ENCODE peak calls at places on chromosome 2, in seven cellular contexts. One of them, this sample, is unnamed.

GRCh38 chr2:60560734-60561649 is 7.5 kb upstream of the BCL11A start:
- DNase-seq in SK-MEL-5: peak
- DNase-seq in H1: no peak
- DNase-seq in activated CD4-positive, alpha-beta T cell treated with anti-CD3 and anti-CD28 coated beads, Interleukin-2, amount 50 U/mL, for 4 hours: no peak
- DNase-seq in GM12891: no peak
- DNase-seq in non-pigmented ciliary epithelial cell: no peak
- DNase-seq in NCI-H1105: no peak
- DNase-seq in this sample: peak

GRCh38 chr2:37566517-37566961 is 104.9 kb downstream of the CDC42EP3 start:
- DNase-seq in NCI-H1105: no peak
- DNase-seq in activated CD4-positive, alpha-beta T cell treated with anti-CD3 and anti-CD28 coated beads, Interleukin-2, amount 50 U/mL, for 4 hours: no peak
- DNase-seq in H1: no peak
- DNase-seq in non-pigmented ciliary epithelial cell: no peak
- DNase-seq in GM12891: no peak
- DNase-seq in SK-MEL-5: peak
- DNase-seq in this sample: no peak

GRCh38 chr2:120884406-120885290 is 149.0 kb downstream of the GLI2 start:
- DNase-seq in SK-MEL-5: no peak
- DNase-seq in GM12891: no peak
- DNase-seq in H1: no peak
- DNase-seq in activated CD4-positive, alpha-beta T cell treated with anti-CD3 and anti-CD28 coated beads, Interleukin-2, amount 50 U/mL, for 4 hours: no peak
- DNase-seq in non-pigmented ciliary epithelial cell: no peak
- DNase-seq in NCI-H1105: no peak
- DNase-seq in this sample: no peak

GRCh38 chr2:18094277-18094676 is 215.8 kb downstream of the KCNS3 start:
- DNase-seq in non-pigmented ciliary epithelial cell: no peak
- DNase-seq in activated CD4-positive, alpha-beta T cell treated with anti-CD3 and anti-CD28 coated beads, Interleukin-2, amount 50 U/mL, for 4 hours: no peak
- DNase-seq in NCI-H1105: no peak
- DNase-seq in H1: no peak
- DNase-seq in GM12891: no peak
- DNase-seq in SK-MEL-5: no peak
- DNase-seq in this sample: no peak

GRCh38 chr2:170106441-170106840 is 71.5 kb upstream of the MYO3B start:
- DNase-seq in GM12891: no peak
- DNase-seq in NCI-H1105: no peak
- DNase-seq in non-pigmented ciliary epithelial cell: no peak
- DNase-seq in H1: no peak
- DNase-seq in SK-MEL-5: no peak
- DNase-seq in activated CD4-positive, alpha-beta T cell treated with anti-CD3 and anti-CD28 coated beads, Interleukin-2, amount 50 U/mL, for 4 hours: no peak
- DNase-seq in this sample: no peak

GRCh38 chr2:10343658-10344057 is 41.0 kb downstream of the HPCAL1 start:
- DNase-seq in NCI-H1105: no peak
- DNase-seq in SK-MEL-5: no peak
- DNase-seq in non-pigmented ciliary epithelial cell: no peak
- DNase-seq in GM12891: no peak
- DNase-seq in H1: no peak
- DNase-seq in activated CD4-positive, alpha-beta T cell treated with anti-CD3 and anti-CD28 coated beads, Interleukin-2, amount 50 U/mL, for 4 hours: no peak
- DNase-seq in this sample: no peak

GRCh38 chr2:25000503-25001328 is 29.0 kb upstream of the DNAJC27 start:
- DNase-seq in activated CD4-positive, alpha-beta T cell treated with anti-CD3 and anti-CD28 coated beads, Interleukin-2, amount 50 U/mL, for 4 hours: no peak
- DNase-seq in NCI-H1105: no peak
- DNase-seq in SK-MEL-5: no peak
- DNase-seq in non-pigmented ciliary epithelial cell: no peak
- DNase-seq in GM12891: no peak
- DNase-seq in H1: no peak
- DNase-seq in this sample: no peak

GRCh38 chr2:216932113-216932512 is 72.2 kb upstream of the TNP1 start:
- DNase-seq in activated CD4-positive, alpha-beta T cell treated with anti-CD3 and anti-CD28 coated beads, Interleukin-2, amount 50 U/mL, for 4 hours: no peak
- DNase-seq in GM12891: no peak
- DNase-seq in SK-MEL-5: no peak
- DNase-seq in non-pigmented ciliary epithelial cell: no peak
- DNase-seq in H1: no peak
- DNase-seq in NCI-H1105: no peak
- DNase-seq in this sample: no peak

GRCh38 chr2:232876071-232876977 is 6.3 kb downstream of the SNORC start:
- DNase-seq in H1: no peak
- DNase-seq in activated CD4-positive, alpha-beta T cell treated with anti-CD3 and anti-CD28 coated beads, Interleukin-2, amount 50 U/mL, for 4 hours: no peak
- DNase-seq in SK-MEL-5: no peak
- DNase-seq in GM12891: peak
- DNase-seq in non-pigmented ciliary epithelial cell: no peak
- DNase-seq in NCI-H1105: peak
- DNase-seq in this sample: peak

GRCh38 chr2:37343537-37344434 is 644 bp upstream of the QPCT start:
- DNase-seq in NCI-H1105: no peak
- DNase-seq in SK-MEL-5: peak
- DNase-seq in activated CD4-positive, alpha-beta T cell treated with anti-CD3 and anti-CD28 coated beads, Interleukin-2, amount 50 U/mL, for 4 hours: no peak
- DNase-seq in GM12891: no peak
- DNase-seq in non-pigmented ciliary epithelial cell: peak
- DNase-seq in H1: no peak
- DNase-seq in this sample: no peak

GRCh38 chr2:5691659-5692529 is at the start of gene SOX11:
- DNase-seq in H1: peak
- DNase-seq in GM12891: no peak
- DNase-seq in NCI-H1105: peak
- DNase-seq in activated CD4-positive, alpha-beta T cell treated with anti-CD3 and anti-CD28 coated beads, Interleukin-2, amount 50 U/mL, for 4 hours: no peak
- DNase-seq in SK-MEL-5: peak
- DNase-seq in non-pigmented ciliary epithelial cell: peak
- DNase-seq in this sample: no peak

GRCh38 chr2:172446524-172447063 is 19.2 kb downstream of the ITGA6 start:
- DNase-seq in H1: no peak
- DNase-seq in NCI-H1105: no peak
- DNase-seq in GM12891: no peak
- DNase-seq in activated CD4-positive, alpha-beta T cell treated with anti-CD3 and anti-CD28 coated beads, Interleukin-2, amount 50 U/mL, for 4 hours: no peak
- DNase-seq in non-pigmented ciliary epithelial cell: no peak
- DNase-seq in SK-MEL-5: peak
- DNase-seq in this sample: no peak

GRCh38 chr2:64630752-64631151 is 23.0 kb downstream of the SERTAD2 start:
- DNase-seq in H1: no peak
- DNase-seq in GM12891: no peak
- DNase-seq in non-pigmented ciliary epithelial cell: no peak
- DNase-seq in activated CD4-positive, alpha-beta T cell treated with anti-CD3 and anti-CD28 coated beads, Interleukin-2, amount 50 U/mL, for 4 hours: no peak
- DNase-seq in SK-MEL-5: no peak
- DNase-seq in NCI-H1105: no peak
- DNase-seq in this sample: no peak

GRCh38 chr2:219949053-219949452 is 321.6 kb downstream of the SLC4A3 start:
- DNase-seq in H1: no peak
- DNase-seq in non-pigmented ciliary epithelial cell: no peak
- DNase-seq in GM12891: no peak
- DNase-seq in SK-MEL-5: no peak
- DNase-seq in activated CD4-positive, alpha-beta T cell treated with anti-CD3 and anti-CD28 coated beads, Interleukin-2, amount 50 U/mL, for 4 hours: no peak
- DNase-seq in NCI-H1105: no peak
- DNase-seq in this sample: no peak

GRCh38 chr2:179251865-179252264 is 12.8 kb downstream of the SESTD1 start:
- DNase-seq in SK-MEL-5: no peak
- DNase-seq in GM12891: no peak
- DNase-seq in NCI-H1105: no peak
- DNase-seq in activated CD4-positive, alpha-beta T cell treated with anti-CD3 and anti-CD28 coated beads, Interleukin-2, amount 50 U/mL, for 4 hours: no peak
- DNase-seq in H1: no peak
- DNase-seq in non-pigmented ciliary epithelial cell: no peak
- DNase-seq in this sample: no peak

GRCh38 chr2:202965810-202966454 is 48.7 kb upstream of the NBEAL1 start:
- DNase-seq in SK-MEL-5: peak
- DNase-seq in activated CD4-positive, alpha-beta T cell treated with anti-CD3 and anti-CD28 coated beads, Interleukin-2, amount 50 U/mL, for 4 hours: no peak
- DNase-seq in H1: no peak
- DNase-seq in GM12891: peak
- DNase-seq in non-pigmented ciliary epithelial cell: peak
- DNase-seq in NCI-H1105: no peak
- DNase-seq in this sample: peak

GRCh38 chr2:109497911-109498870 is 115.6 kb downstream of the SEPTIN10 start:
- DNase-seq in activated CD4-positive, alpha-beta T cell treated with anti-CD3 and anti-CD28 coated beads, Interleukin-2, amount 50 U/mL, for 4 hours: no peak
- DNase-seq in GM12891: no peak
- DNase-seq in SK-MEL-5: no peak
- DNase-seq in H1: no peak
- DNase-seq in non-pigmented ciliary epithelial cell: no peak
- DNase-seq in NCI-H1105: no peak
- DNase-seq in this sample: no peak

GRCh38 chr2:25885933-25886332 is 7.6 kb upstream of the ASXL2 start:
- DNase-seq in SK-MEL-5: no peak
- DNase-seq in non-pigmented ciliary epithelial cell: peak
- DNase-seq in H1: no peak
- DNase-seq in GM12891: no peak
- DNase-seq in NCI-H1105: no peak
- DNase-seq in activated CD4-positive, alpha-beta T cell treated with anti-CD3 and anti-CD28 coated beads, Interleukin-2, amount 50 U/mL, for 4 hours: no peak
- DNase-seq in this sample: no peak

GRCh38 chr2:42100696-42101585 is 53.1 kb downstream of the PKDCC start:
- DNase-seq in GM12891: no peak
- DNase-seq in SK-MEL-5: no peak
- DNase-seq in activated CD4-positive, alpha-beta T cell treated with anti-CD3 and anti-CD28 coated beads, Interleukin-2, amount 50 U/mL, for 4 hours: peak
- DNase-seq in non-pigmented ciliary epithelial cell: peak
- DNase-seq in NCI-H1105: no peak
- DNase-seq in H1: no peak
- DNase-seq in this sample: peak

GRCh38 chr2:42123426-42123825 is 45.7 kb upstream of the EML4 start:
- DNase-seq in NCI-H1105: no peak
- DNase-seq in SK-MEL-5: no peak
- DNase-seq in activated CD4-positive, alpha-beta T cell treated with anti-CD3 and anti-CD28 coated beads, Interleukin-2, amount 50 U/mL, for 4 hours: no peak
- DNase-seq in GM12891: no peak
- DNase-seq in H1: no peak
- DNase-seq in non-pigmented ciliary epithelial cell: no peak
- DNase-seq in this sample: no peak

GRCh38 chr2:130389363-130389762 is 33.5 kb downstream of the PTPN18 start:
- DNase-seq in NCI-H1105: no peak
- DNase-seq in H1: no peak
- DNase-seq in activated CD4-positive, alpha-beta T cell treated with anti-CD3 and anti-CD28 coated beads, Interleukin-2, amount 50 U/mL, for 4 hours: no peak
- DNase-seq in SK-MEL-5: no peak
- DNase-seq in non-pigmented ciliary epithelial cell: no peak
- DNase-seq in GM12891: no peak
- DNase-seq in this sample: no peak

GRCh38 chr2:62471404-62471803 is 34.6 kb downstream of the TMEM17 start:
- DNase-seq in GM12891: no peak
- DNase-seq in activated CD4-positive, alpha-beta T cell treated with anti-CD3 and anti-CD28 coated beads, Interleukin-2, amount 50 U/mL, for 4 hours: no peak
- DNase-seq in non-pigmented ciliary epithelial cell: no peak
- DNase-seq in SK-MEL-5: no peak
- DNase-seq in NCI-H1105: no peak
- DNase-seq in H1: no peak
- DNase-seq in this sample: no peak

This sample was measured in GM13977.